ENCODE peak calls at places on chromosome 15, in ten cellular contexts. F is mesothelial cell of epicardium; A is sigmoid colon; T is heart right ventricle; Z is GM12865; D is astrocyte of the spinal cord; I is CD8-positive, alpha-beta T cell; P is choroid plexus epithelial cell; N is right lobe of liver; B is WTC11. G is an unnamed sample.

GRCh38 chr15:49875392-49875791 is 243.6 kb downstream of the ATP8B4 start:
- DNase-seq in F (no peak), D (no peak), Z (peak), P (no peak), T (no peak), A (no peak), N (no peak), B (no peak), I (no peak), G (no peak)

GRCh38 chr15:83283813-83284562 is 476 bp downstream of the BNC1 start:
- DNase-seq in Z (no peak), P (peak), D (peak), B (peak), I (no peak), T (no peak), A (no peak), N (no peak), F (peak), G (peak)

GRCh38 chr15:86432861-86433260 is 353.2 kb downstream of the AGBL1 start:
- DNase-seq in N (no peak), T (no peak), I (no peak), B (no peak), F (no peak), A (no peak), D (no peak), Z (no peak), P (no peak), G (no peak)

GRCh38 chr15:33086500-33087141 is 107.9 kb downstream of the FMN1 start:
- DNase-seq in B (no peak), F (no peak), N (no peak), Z (peak), A (no peak), P (peak), D (peak), I (no peak), T (no peak), G (peak)

GRCh38 chr15:56160966-56161365 is 82.7 kb downstream of the RFX7 start:
- DNase-seq in F (no peak), B (no peak), Z (no peak), I (no peak), T (no peak), A (no peak), N (no peak), D (no peak), P (peak), G (no peak)

GRCh38 chr15:68312701-68313204 is 35.2 kb downstream of the FEM1B start:
- DNase-seq in D (peak), P (peak), T (no peak), A (no peak), B (no peak), F (peak), Z (no peak), N (no peak), I (no peak), G (no peak)

GRCh38 chr15:25863067-25863967 is at the start of gene ATP10A:
- DNase-seq in T (peak), Z (no peak), I (peak), P (peak), B (peak), N (no peak), D (peak), A (peak), F (no peak), G (no peak)

GRCh38 chr15:41476416-41477048 is 17.1 kb upstream of the ITPKA start:
- DNase-seq in A (no peak), I (no peak), T (no peak), D (no peak), F (no peak), N (no peak), B (no peak), P (peak), Z (no peak), G (no peak)

GRCh38 chr15:82081904-82082810 is 36.3 kb upstream of the MEX3B start:
- DNase-seq in F (no peak), D (peak), A (no peak), I (no peak), P (peak), N (no peak), T (no peak), Z (peak), B (peak), G (no peak)

GRCh38 chr15:67097893-67098740 is 32.7 kb downstream of the SMAD3 start:
- DNase-seq in N (no peak), I (peak), T (no peak), B (no peak), P (peak), F (no peak), Z (no peak), A (peak), D (peak), G (no peak)

GRCh38 chr15:75727031-75727531 is 14.4 kb upstream of the CSPG4 start:
- DNase-seq in I (no peak), A (peak), F (no peak), P (no peak), T (no peak), B (no peak), D (no peak), Z (no peak), N (peak), G (no peak)

GRCh38 chr15:60384526-60385127 is 13.2 kb downstream of the ANXA2 start:
- DNase-seq in N (no peak), A (no peak), Z (no peak), T (no peak), P (no peak), I (no peak), F (no peak), D (no peak), B (no peak), G (no peak)

GRCh38 chr15:90203922-90204321 is 2.8 kb downstream of the SEMA4B start:
- DNase-seq in Z (no peak), P (no peak), A (peak), D (peak), T (no peak), F (no peak), B (no peak), I (no peak), N (no peak), G (no peak)

GRCh38 chr15:39833515-39833981 is 50.9 kb upstream of the FSIP1 start:
- DNase-seq in A (no peak), Z (no peak), P (peak), D (peak), B (no peak), F (no peak), T (no peak), I (no peak), N (no peak), G (no peak)

GRCh38 chr15:36256258-36256825 is 323.1 kb upstream of the CDIN1 start:
- DNase-seq in I (no peak), T (no peak), Z (no peak), D (no peak), A (no peak), B (no peak), N (no peak), P (no peak), F (no peak), G (no peak)

GRCh38 chr15:80202641-80203360 is 49.2 kb downstream of the CTXND1 start:
- DNase-seq in F (no peak), P (no peak), B (no peak), D (no peak), T (no peak), N (no peak), I (no peak), A (no peak), Z (no peak), G (no peak)

GRCh38 chr15:87123676-87124382 is 1044.2 kb downstream of the AGBL1 start:
- DNase-seq in F (no peak), P (no peak), A (no peak), D (no peak), N (no peak), B (no peak), I (no peak), Z (no peak), T (no peak), G (no peak)

GRCh38 chr15:60651155-60651554 is 172.2 kb upstream of the ICE2 start:
- DNase-seq in T (no peak), B (no peak), F (no peak), A (no peak), Z (no peak), I (no peak), N (no peak), D (no peak), P (peak), G (no peak)

GRCh38 chr15:29089731-29090616 is 179.6 kb downstream of the NSMCE3 start:
- DNase-seq in N (no peak), P (peak), D (peak), Z (no peak), F (no peak), B (no peak), T (no peak), I (no peak), A (peak), G (no peak)

GRCh38 chr15:76341366-76342045 is 4.9 kb downstream of the ISL2 start:
- DNase-seq in I (no peak), N (no peak), F (peak), T (no peak), Z (no peak), D (no peak), P (no peak), B (peak), A (no peak), G (peak)

GRCh38 chr15:99135194-99135593 is 30.3 kb downstream of the SYNM start:
- DNase-seq in P (peak), T (no peak), I (no peak), Z (peak), D (peak), A (no peak), F (no peak), B (no peak), N (no peak), G (peak)

GRCh38 chr15:59329570-59330350 is 42.9 kb downstream of the MYO1E start:
- DNase-seq in B (no peak), F (no peak), N (no peak), D (peak), P (peak), I (no peak), A (no peak), Z (no peak), T (no peak), G (no peak)

GRCh38 chr15:49370782-49371181 is 52.3 kb upstream of the FGF7 start:
- DNase-seq in I (no peak), P (peak), A (no peak), N (no peak), T (no peak), Z (peak), D (peak), B (no peak), F (no peak), G (no peak)

GRCh38 chr15:29031502-29032228 is 145.9 kb downstream of the APBA2 start:
- DNase-seq in D (no peak), N (no peak), Z (no peak), I (no peak), A (no peak), F (no peak), P (no peak), T (no peak), B (no peak), G (no peak)

GRCh38 chr15:57215371-57215770 is 160.9 kb upstream of the CGNL1 start:
- DNase-seq in A (no peak), T (no peak), F (no peak), P (no peak), B (no peak), N (no peak), I (no peak), Z (no peak), D (no peak), G (no peak)

GRCh38 chr15:74259324-74259712 is 23.2 kb downstream of the CCDC33 start:
- DNase-seq in P (no peak), T (no peak), I (no peak), N (no peak), B (no peak), A (no peak), F (no peak), D (no peak), Z (no peak), G (no peak)

GRCh38 chr15:50051811-50052419 is 67.1 kb downstream of the ATP8B4 start:
- DNase-seq in F (peak), Z (peak), A (peak), D (peak), B (peak), I (no peak), P (peak), N (no peak), T (peak), G (no peak)

GRCh38 chr15:59556405-59556804 is 55.2 kb upstream of the GCNT3 start:
- DNase-seq in P (no peak), Z (no peak), F (no peak), N (no peak), T (no peak), A (no peak), I (no peak), D (no peak), B (no peak), G (no peak)

GRCh38 chr15:90463381-90463780 is 66.3 kb upstream of the CRTC3 start:
- DNase-seq in F (no peak), T (peak), P (peak), A (no peak), Z (peak), N (no peak), B (no peak), I (no peak), D (peak), G (peak)

GRCh38 chr15:29677871-29678431 is 144.3 kb downstream of the TJP1 start:
- DNase-seq in A (no peak), P (no peak), D (no peak), I (no peak), F (peak), B (no peak), T (no peak), N (no peak), Z (no peak), G (no peak)

GRCh38 chr15:98744506-98744905 is 96.2 kb downstream of the IGF1R start:
- DNase-seq in Z (no peak), B (no peak), N (no peak), P (no peak), T (no peak), D (no peak), I (no peak), F (no peak), A (no peak), G (no peak)

GRCh38 chr15:74793135-74794028 is 11.5 kb downstream of the CSK start:
- DNase-seq in B (no peak), F (no peak), I (peak), D (peak), A (peak), T (no peak), N (no peak), Z (peak), P (peak), G (no peak)

GRCh38 chr15:40040770-40041169 is 1.8 kb upstream of the SRP14 start:
- DNase-seq in B (no peak), Z (no peak), I (no peak), T (no peak), P (no peak), F (no peak), A (peak), N (no peak), D (no peak), G (no peak)

GRCh38 chr15:22895465-22896190 is 57.2 kb downstream of the NIPA2 start:
- DNase-seq in Z (peak), T (no peak), I (no peak), P (peak), N (no peak), F (no peak), A (no peak), B (no peak), D (peak), G (peak)

GRCh38 chr15:74823324-74823723 is 3.1 kb upstream of the CPLX3 start:
- DNase-seq in P (no peak), Z (no peak), A (no peak), T (no peak), N (no peak), B (no peak), F (no peak), I (no peak), D (no peak), G (no peak)

GRCh38 chr15:70801111-70801510 is 37.8 kb upstream of the UACA start:
- DNase-seq in N (no peak), F (no peak), B (no peak), Z (no peak), I (no peak), D (peak), P (peak), T (no peak), A (no peak), G (no peak)

GRCh38 chr15:75030023-75030413 is 6.6 kb downstream of the PPCDC start:
- DNase-seq in P (no peak), D (no peak), T (no peak), Z (no peak), F (no peak), A (no peak), I (no peak), N (no peak), B (no peak), G (no peak)

GRCh38 chr15:89825264-89825940 is 10.8 kb upstream of the ANPEP start:
- DNase-seq in A (no peak), P (no peak), N (no peak), T (no peak), I (no peak), Z (no peak), D (no peak), B (no peak), F (no peak), G (no peak)

GRCh38 chr15:65323071-65323511 is 18.6 kb downstream of the RNU5B-1 start:
- DNase-seq in B (no peak), P (peak), F (peak), A (peak), N (peak), Z (no peak), D (peak), T (peak), I (no peak), G (no peak)

GRCh38 chr15:73922186-73923151 is 3.8 kb upstream of the LOXL1 start:
- DNase-seq in D (peak), N (no peak), T (peak), P (peak), Z (no peak), B (peak), F (no peak), I (no peak), A (no peak), G (no peak)

GRCh38 chr15:27258287-27258686 is 287.3 kb downstream of the GABRG3 start:
- DNase-seq in B (no peak), P (no peak), D (no peak), Z (no peak), N (no peak), F (no peak), A (no peak), T (no peak), I (no peak), G (no peak)
- TF ChIP-seq CTCF in B (no peak), P (no peak), D (no peak), Z (no peak), N (no peak), F (no peak), A (no peak), T (no peak), I (no peak), G (no peak)

GRCh38 chr15:31461911-31462480 is 135.4 kb downstream of the KLF13 start:
- DNase-seq in P (peak), F (no peak), D (no peak), T (no peak), Z (no peak), N (no peak), B (no peak), A (no peak), I (no peak), G (no peak)
- TF ChIP-seq CTCF in P (peak), F (no peak), D (peak), T (peak), Z (peak), N (no peak), B (no peak), A (no peak), I (no peak), G (peak)

GRCh38 chr15:94263341-94264273 is 32.2 kb downstream of the MCTP2 start:
- DNase-seq in F (no peak), N (no peak), T (no peak), Z (no peak), D (peak), B (no peak), A (no peak), P (no peak), I (no peak), G (no peak)

GRCh38 chr15:94258246-94258645 is 26.9 kb downstream of the MCTP2 start:
- DNase-seq in I (no peak), D (no peak), P (no peak), A (no peak), T (no peak), N (no peak), B (no peak), F (no peak), Z (peak), G (peak)

GRCh38 chr15:94262201-94262600 is 30.8 kb downstream of the MCTP2 start:
- DNase-seq in B (no peak), T (no peak), F (no peak), Z (no peak), I (no peak), N (no peak), D (no peak), P (no peak), A (no peak), G (no peak)

GRCh38 chr15:94259121-94259776 is 27.9 kb downstream of the MCTP2 start:
- DNase-seq in I (no peak), F (no peak), B (no peak), D (no peak), N (no peak), Z (no peak), A (no peak), P (no peak), T (no peak), G (no peak)

DNA sequence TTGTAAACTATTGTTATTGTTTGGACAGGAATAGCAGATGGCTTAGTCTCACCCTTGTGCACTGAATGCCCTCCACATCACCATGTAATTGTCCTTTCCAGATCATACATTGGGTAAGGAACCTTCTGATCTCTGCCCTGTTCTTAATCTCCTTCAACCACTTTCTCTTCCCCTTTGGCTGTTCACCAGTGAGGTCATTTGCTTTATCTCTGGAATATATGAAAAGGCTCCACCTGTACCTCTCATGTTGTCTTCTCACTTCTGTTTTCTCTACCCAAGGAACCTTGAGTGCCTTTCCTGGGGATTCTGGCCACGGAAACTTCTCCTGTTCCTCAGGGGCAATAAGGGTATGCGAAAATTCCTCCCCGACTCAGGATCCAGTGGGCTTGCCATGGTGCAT is 28.5 kb downstream of the MCTP2 start:
- DNase-seq in Z (no peak), F (no peak), P (no peak), I (no peak), A (no peak), D (no peak), N (no peak), T (no peak), B (no peak), G (no peak)
- TF ChIP-seq CTCF in Z (no peak), F (no peak), P (no peak), I (no peak), A (no peak), D (no peak), N (no peak), T (no peak), B (no peak), G (no peak)

GRCh38 chr15:79195802-79196201 is 86.7 kb upstream of the ANKRD34C start:
- DNase-seq in I (no peak), A (no peak), P (no peak), T (no peak), F (no peak), B (peak), N (no peak), D (no peak), Z (no peak), G (no peak)

GRCh38 chr15:79194386-79194785 is 88.1 kb upstream of the ANKRD34C start:
- DNase-seq in Z (no peak), A (no peak), T (no peak), F (no peak), D (no peak), I (no peak), N (no peak), B (no peak), P (no peak), G (no peak)

GRCh38 chr15:79193157-79193948 is 89.2 kb upstream of the ANKRD34C start:
- DNase-seq in I (no peak), T (no peak), Z (no peak), N (no peak), F (no peak), B (no peak), D (no peak), P (no peak), A (no peak), G (no peak)

GRCh38 chr15:79197285-79197684 is 85.2 kb upstream of the ANKRD34C start:
- DNase-seq in D (no peak), I (no peak), P (no peak), T (no peak), B (no peak), F (no peak), A (no peak), Z (no peak), N (no peak), G (no peak)

DNA sequence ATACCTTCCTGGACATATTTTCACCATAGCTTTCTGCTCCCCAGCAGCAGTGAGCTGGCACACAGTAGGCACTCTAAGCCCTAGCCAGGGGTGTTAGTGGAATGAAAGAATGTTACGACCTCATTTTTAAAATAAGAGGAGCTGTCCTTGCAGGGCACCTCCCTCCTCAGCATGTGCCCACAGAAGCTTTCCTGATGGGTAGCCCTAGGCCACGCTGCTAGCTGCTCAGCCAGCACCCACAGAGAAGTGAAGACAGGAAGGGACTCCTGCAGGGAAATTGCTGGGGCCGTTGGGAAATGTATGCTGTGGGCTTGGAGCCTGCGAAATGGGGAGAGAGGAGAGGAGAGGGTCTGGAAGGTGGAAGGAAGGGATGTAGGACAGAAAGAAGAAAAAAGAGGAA is 87.3 kb upstream of the ANKRD34C start:
- DNase-seq in I (no peak), N (no peak), D (no peak), A (no peak), F (no peak), B (no peak), Z (no peak), T (no peak), P (no peak), G (no peak)
- TF ChIP-seq CTCF in I (no peak), N (no peak), D (no peak), A (no peak), F (no peak), B (no peak), Z (no peak), T (no peak), P (no peak), G (no peak)

G was measured in GM13977.